ENCODE peak calls at places on chromosomes 16 and 17, in six cellular contexts. I is mammary epithelial cell; A is endothelial cell of umbilical vein; D is uterus; X is esophagus squamous epithelium; S is CD8-positive, alpha-beta T cell. Q is an unnamed sample.

GRCh38 chr17:73798111-73798748 is 154.0 kb upstream of the SDK2 start:
- DNase-seq in A (no peak), X (no peak), I (peak; percentile 83), D (no peak), S (no peak), Q (peak; percentile 87)

GRCh38 chr17:45732926-45733505 is 51.1 kb upstream of the CRHR1 start:
- DNase-seq in A (no peak), S (no peak), I (no peak), X (no peak), D (no peak), Q (no peak)

GRCh38 chr16:68668266-68668665 is 23.2 kb downstream of the CDH3 start:
- DNase-seq in D (no peak), X (no peak), I (peak; percentile 100), S (no peak), A (no peak), Q (peak; percentile 100)

GRCh38 chr16:3153077-3153368 is 18.2 kb downstream of the ZNF213 start:
- DNase-seq in D (no peak), I (no peak), X (no peak), A (no peak), S (no peak), Q (no peak)

GRCh38 chr16:23650674-23651073 is 9.4 kb downstream of the DCTN5 start:
- DNase-seq in A (peak; percentile 27), I (no peak), D (no peak), S (no peak), X (no peak), Q (peak; percentile 16)

GRCh38 chr16:86566601-86566965 is at the start of gene FOXC2:
- DNase-seq in I (peak; percentile 89), S (peak; percentile 47), X (no peak), A (peak; percentile 96), D (peak; percentile 69), Q (peak; percentile 70)

GRCh38 chr16:85259115-85259830 is 147.0 kb upstream of the CIBAR2 start:
- DNase-seq in D (no peak), A (no peak), I (no peak), X (no peak), S (no peak), Q (no peak)

GRCh38 chr17:8151120-8151640 is 1.0 kb downstream of the PER1 start:
- DNase-seq in S (peak; percentile 94), I (peak; percentile 72), A (peak; percentile 92), X (peak; percentile 47), D (peak; percentile 94), Q (peak; percentile 54)

GRCh38 chr17:81508639-81509047 is 4.0 kb downstream of the ACTG1 start:
- DNase-seq in D (no peak), I (peak; percentile 54), A (peak; percentile 39), X (no peak), S (no peak), Q (peak; percentile 76)

GRCh38 chr16:29947897-29948296 is 14.0 kb upstream of the TMEM219 start:
- DNase-seq in I (no peak), A (no peak), D (no peak), X (no peak), S (no peak), Q (no peak)

GRCh38 chr17:1485311-1485747 is 7.2 kb downstream of the MYO1C start:
- DNase-seq in A (peak; percentile 26), I (no peak), X (no peak), S (no peak), D (peak; percentile 64), Q (no peak)

GRCh38 chr17:15169676-15170075 is 95.5 kb downstream of the PMP22 start:
- DNase-seq in D (no peak), X (no peak), S (no peak), I (peak; percentile 20), A (no peak), Q (peak; percentile 40)

GRCh38 chr17:65670667-65671371 is 109.4 kb upstream of the AXIN2 start:
- DNase-seq in I (no peak), S (no peak), A (no peak), D (no peak), X (no peak), Q (no peak)

GRCh38 chr17:2393954-2394749 is 6.7 kb downstream of the MNT start:
- DNase-seq in A (no peak), X (no peak), I (no peak), D (no peak), S (no peak), Q (no peak)

GRCh38 chr17:6596511-6596910 is 40.2 kb upstream of the PITPNM3 start:
- DNase-seq in I (no peak), S (no peak), X (no peak), D (no peak), A (no peak), Q (no peak)

GRCh38 chr17:35235917-35236316 is 7.0 kb upstream of the SLFN5 start:
- DNase-seq in D (no peak), I (no peak), X (no peak), S (no peak), A (no peak), Q (no peak)

GRCh38 chr17:19397556-19398041 is 10.6 kb upstream of the MFAP4 start:
- DNase-seq in X (no peak), D (no peak), S (no peak), I (peak; percentile 19), A (no peak), Q (peak; percentile 64)

GRCh38 chr17:45782889-45783592 is 1.1 kb upstream of the CRHR1 start:
- DNase-seq in X (no peak), D (peak; percentile 42), I (no peak), S (peak; percentile 35), A (peak; percentile 11), Q (no peak)

GRCh38 chr17:31919802-31920525 is 16.8 kb upstream of the SUZ12 start:
- DNase-seq in D (no peak), S (no peak), X (no peak), I (peak; percentile 68), A (no peak), Q (no peak)

DNA sequence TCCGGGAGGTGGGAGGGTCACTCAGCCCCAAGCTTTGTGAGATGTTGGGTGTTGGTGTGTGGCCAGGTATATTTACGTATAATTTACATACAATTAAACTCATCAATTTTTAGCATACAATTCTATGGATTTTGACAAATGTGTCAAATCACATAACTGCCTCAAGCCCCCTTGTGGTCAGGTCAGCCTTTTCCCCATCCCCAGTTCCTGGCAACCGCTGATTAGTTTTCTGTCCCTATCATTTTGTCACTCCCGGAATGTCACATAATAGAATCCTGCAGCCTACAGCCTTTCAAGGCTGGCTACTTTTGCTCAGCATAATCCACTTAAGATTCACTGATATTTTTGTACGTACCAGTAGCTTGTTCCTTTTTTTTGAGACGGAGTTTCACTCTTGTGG is 19.4 kb upstream of the RAI1 start:
- DNase-seq in D (no peak), S (no peak), X (no peak), A (no peak), I (no peak), Q (no peak)
- TF ChIP-seq CTCF in D (no peak), S (no peak), X (no peak), A (peak; percentile 31), I (no peak), Q (no peak)

GRCh38 chr16:88688013-88688778 is 1.9 kb upstream of the SNAI3 start:
- DNase-seq in X (no peak), S (no peak), A (no peak), D (no peak), I (no peak), Q (peak; percentile 74)
- H3K27me3 ChIP-seq in X (peaks cover 13% of the 10 kb centered on the region), S (no peaks in the 10 kb centered on the region), A (peaks cover 2% of the 10 kb centered on the region), D (peaks cover 24% of the 10 kb centered on the region), I (no peaks in the 10 kb centered on the region), Q (no peaks in the 10 kb centered on the region)

GRCh38 chr17:76527430-76528111 is 9.9 kb downstream of the CYGB start:
- DNase-seq in X (peak; percentile 63), D (peak; percentile 81), I (peak; percentile 62), A (peak; percentile 66), S (peak; percentile 65), Q (peak; percentile 51)
- H3K4me3 ChIP-seq in X (no peak overlapping the region), D (peak overlapping the region; percentile 2), I (no peak overlapping the region), A (no peak overlapping the region), S (peak overlapping the region; percentile 60), Q (no peak overlapping the region)

GRCh38 chr17:41891135-41892065 is 26.2 kb upstream of the KLHL11 start:
- DNase-seq in A (no peak), S (no peak), D (no peak), X (no peak), I (no peak), Q (no peak)

GRCh38 chr17:41882756-41883155 is 17.5 kb upstream of the KLHL11 start:
- DNase-seq in S (no peak), X (no peak), I (no peak), A (no peak), D (no peak), Q (no peak)

GRCh38 chr17:41888332-41888965 is 23.2 kb upstream of the KLHL11 start:
- DNase-seq in D (no peak), X (no peak), S (no peak), I (no peak), A (no peak), Q (no peak)

GRCh38 chr17:41880130-41880529 is 14.9 kb upstream of the KLHL11 start:
- DNase-seq in D (no peak), I (no peak), S (no peak), X (no peak), A (no peak), Q (no peak)

GRCh38 chr17:41885733-41886132 is 20.5 kb upstream of the KLHL11 start:
- DNase-seq in I (no peak), A (no peak), X (no peak), S (no peak), D (no peak), Q (no peak)
- TF ChIP-seq CTCF in I (peak; percentile 20), A (no peak), X (no peak), S (no peak), D (no peak), Q (peak; percentile 39)

GRCh38 chr17:4636474-4637100 is 4.9 kb downstream of the ALOX15 start:
- DNase-seq in S (no peak), A (no peak), I (no peak), D (no peak), X (no peak), Q (no peak)
- H3K27me3 ChIP-seq in S (peaks cover 7% of the 10 kb centered on the region), A (peaks cover 37% of the 10 kb centered on the region), I (peaks cover 11% of the 10 kb centered on the region), D (peaks cover 17% of the 10 kb centered on the region), X (peaks cover 5% of the 10 kb centered on the region), Q (peaks cover 24% of the 10 kb centered on the region)

GRCh38 chr17:75032896-75033294 is 13.9 kb downstream of the ATP5PD start:
- DNase-seq in I (no peak), S (no peak), D (peak; percentile 28), A (peak; percentile 49), X (no peak), Q (no peak)

GRCh38 chr17:75033346-75034235 is 13.2 kb downstream of the ATP5PD start:
- DNase-seq in A (peak; percentile 93), I (peak; percentile 89), X (no peak), D (peak; percentile 97), S (peak; percentile 89), Q (peak; percentile 81)

GRCh38 chr17:75034236-75034908 is 12.4 kb downstream of the ATP5PD start:
- DNase-seq in S (peak; percentile 80), I (peak; percentile 91), X (no peak), D (peak; percentile 91), A (peak; percentile 88), Q (peak; percentile 80)

GRCh38 chr17:75030161-75030560 is 16.6 kb downstream of the ATP5PD start:
- DNase-seq in S (no peak), D (no peak), A (no peak), X (no peak), I (no peak), Q (no peak)

GRCh38 chr17:75031972-75032895 is 14.5 kb downstream of the ATP5PD start:
- DNase-seq in S (peak; percentile 61), D (peak; percentile 81), A (peak; percentile 43), X (peak; percentile 20), I (peak; percentile 72), Q (peak; percentile 64)
- H3K4me3 ChIP-seq in S (peak overlapping the region; percentile 8), D (peak overlapping the region; percentile 56), A (peak overlapping the region; percentile 6), X (peak overlapping the region; percentile 85), I (peak overlapping the region; percentile 61), Q (no peak overlapping the region)

GRCh38 chr16:58755989-58756649 is 22.0 kb upstream of the GOT2 start:
- DNase-seq in A (peak; percentile 82), X (peak; percentile 9), I (peak; percentile 58), S (peak; percentile 72), D (peak; percentile 55), Q (peak; percentile 69)
- TF ChIP-seq CTCF in A (peak; percentile 68), X (peak; percentile 60), I (peak; percentile 91), S (peak; percentile 59), D (peak; percentile 33), Q (peak; percentile 75)